ENCODE peak calls at places on chromosome 18, in four cellular contexts. N is brain microvascular endothelial cell, B is HFF-Myc, D is HEK293T. S is an unnamed sample.

GRCh38 chr18:34023471-34023870 is 201.2 kb downstream of the NOL4 start:
- DNase-seq in B (no peak), D (no peak), N (peak), S (no peak)

GRCh38 chr18:46097378-46097852 is 681 bp downstream of the ATP5F1A start:
- DNase-seq in N (no peak), B (no peak), D (no peak), S (no peak)

GRCh38 chr18:6251084-6251483 is 163.6 kb downstream of the L3MBTL4 start:
- DNase-seq in N (no peak), D (no peak), B (no peak), S (no peak)

GRCh38 chr18:14943967-14944636 is 196.1 kb downstream of the ANKRD30B start:
- DNase-seq in B (no peak), D (no peak), N (no peak), S (no peak)

GRCh38 chr18:63834471-63835113 is 52.9 kb upstream of the SERPINB2 start:
- DNase-seq in B (no peak), N (no peak), D (no peak), S (no peak)

GRCh38 chr18:58754544-58755068 is 83.3 kb downstream of the MALT1 start:
- DNase-seq in B (no peak), D (no peak), N (no peak), S (no peak)

GRCh38 chr18:49728542-49728941 is 84.8 kb downstream of the ACAA2 start:
- DNase-seq in D (peak), B (no peak), N (peak), S (no peak)

GRCh38 chr18:46148810-46149209 is 44.6 kb downstream of the HAUS1 start:
- DNase-seq in N (peak), D (peak), B (peak), S (no peak)

GRCh38 chr18:23127145-23127544 is 8.1 kb upstream of the CABLES1 start:
- DNase-seq in B (no peak), D (no peak), N (no peak), S (no peak)

GRCh38 chr18:48560491-48560890 is 21.7 kb downstream of the CTIF start:
- DNase-seq in B (no peak), N (no peak), D (no peak), S (no peak)

GRCh38 chr18:61402761-61403160 is 69.5 kb downstream of the CDH20 start:
- DNase-seq in N (no peak), B (no peak), D (no peak), S (no peak)

GRCh38 chr18:31490387-31490786 is 7.6 kb upstream of the DSG2 start:
- DNase-seq in N (no peak), D (no peak), B (no peak), S (no peak)

GRCh38 chr18:48956378-48956777 is 5.6 kb upstream of the SMAD7 start:
- DNase-seq in D (no peak), N (peak), B (no peak), S (peak)

GRCh38 chr18:63189817-63190216 is 129.8 kb downstream of the BCL2 start:
- DNase-seq in N (no peak), B (no peak), D (no peak), S (no peak)

GRCh38 chr18:12531747-12532146 is 124.0 kb downstream of the PRELID3A start:
- DNase-seq in B (no peak), D (no peak), N (no peak), S (no peak)

GRCh38 chr18:45197526-45197970 is 417.7 kb upstream of the SLC14A2 start:
- DNase-seq in D (no peak), B (no peak), N (peak), S (peak)

GRCh38 chr18:76620326-76620813 is 125.3 kb upstream of the ZNF516 start:
- DNase-seq in B (peak), D (peak), N (peak), S (peak)

GRCh38 chr18:55634545-55634944 is 46.6 kb upstream of the TCF4 start:
- DNase-seq in B (peak), D (no peak), N (peak), S (peak)

S was measured in skeletal muscle cell.